ENCODE peak calls at places on chromosomes 1 and 21, in ten cellular contexts. V is heart right ventricle; L is heart left ventricle; O is CD8-positive, alpha-beta T cell; R is suprapubic skin; C is cardiac muscle cell; Q is prostate gland; U is RWPE2; A is GM06990; W is right lobe of liver. K is an unnamed sample.

GRCh38 chr1:3799976-3800685 is 3.8 kb upstream of the LRRC47 start:
- DNase-seq in V (no peak), L (no peak), O (no peak), R (no peak), C (no peak), Q (no peak), U (no peak), A (no peak), W (no peak), K (peak; percentile 33)

GRCh38 chr1:84653130-84653680 is 37.1 kb downstream of the SSX2IP start:
- DNase-seq in V (no peak), L (no peak), O (no peak), R (no peak), C (no peak), Q (no peak), U (no peak), A (no peak), W (no peak), K (no peak)

GRCh38 chr1:29431138-29431537 is 194.8 kb downstream of the PTPRU start:
- DNase-seq in V (no peak), L (no peak), O (no peak), R (no peak), C (no peak), Q (no peak), U (peak; percentile 2), A (no peak), W (peak; percentile 2), K (no peak)

GRCh38 chr1:107274227-107274626 is 133.4 kb downstream of the NTNG1 start:
- DNase-seq in V (no peak), L (no peak), O (no peak), R (no peak), C (no peak), Q (no peak), U (no peak), A (no peak), W (no peak), K (no peak)

GRCh38 chr1:112704908-112705627 is 1.9 kb downstream of the RHOC start:
- DNase-seq in V (peak; percentile 96), L (peak; percentile 96), O (no peak), R (peak; percentile 91), C (peak; percentile 95), Q (peak; percentile 95), U (peak; percentile 97), A (peak; percentile 75), W (peak; percentile 74), K (peak; percentile 90)

GRCh38 chr21:23131177-23131576 is 2133.0 kb downstream of the NCAM2 start:
- DNase-seq in V (no peak), L (no peak), O (no peak), R (no peak), C (peak; percentile 9), Q (no peak), U (no peak), A (no peak), W (no peak), K (no peak)

GRCh38 chr1:164559342-164560070 is 522 bp downstream of the PBX1 start:
- DNase-seq in V (peak; percentile 31), L (peak; percentile 58), O (no peak), R (peak; percentile 64), C (peak; percentile 59), Q (no peak), U (no peak), A (no peak), W (peak; percentile 46), K (peak; percentile 39)

GRCh38 chr1:228459091-228459993 is 27.8 kb upstream of the RNF187 start:
- DNase-seq in V (peak; percentile 34), L (peak; percentile 43), O (peak; percentile 42), R (peak; percentile 83), C (peak; percentile 79), Q (no peak), U (no peak), A (peak; percentile 84), W (no peak), K (peak; percentile 70)

GRCh38 chr21:16309250-16309971 is 579.6 kb downstream of the USP25 start:
- DNase-seq in V (no peak), L (no peak), O (no peak), R (no peak), C (no peak), Q (no peak), U (no peak), A (no peak), W (no peak), K (no peak)

GRCh38 chr1:244454412-244454811 is 2.7 kb upstream of the ADSS2 start:
- DNase-seq in V (no peak), L (no peak), O (no peak), R (no peak), C (no peak), Q (peak; percentile 37), U (no peak), A (no peak), W (no peak), K (no peak)

GRCh38 chr1:109927908-109928307 is 17.3 kb downstream of the CSF1 start:
- DNase-seq in V (peak; percentile 89), L (peak; percentile 86), O (no peak), R (peak; percentile 85), C (no peak), Q (peak; percentile 56), U (no peak), A (no peak), W (peak; percentile 84), K (peak; percentile 64)

GRCh38 chr1:27544818-27545612 is 55.0 kb upstream of the WASF2 start:
- DNase-seq in V (peak; percentile 77), L (peak; percentile 77), O (no peak), R (no peak), C (no peak), Q (peak; percentile 68), U (no peak), A (no peak), W (no peak), K (no peak)

GRCh38 chr1:226531360-226532093 is 17.0 kb upstream of the STUM start:
- DNase-seq in V (no peak), L (no peak), O (no peak), R (no peak), C (no peak), Q (no peak), U (no peak), A (no peak), W (no peak), K (no peak)

GRCh38 chr1:226532553-226532952 is 16.0 kb upstream of the STUM start:
- DNase-seq in V (no peak), L (no peak), O (no peak), R (no peak), C (peak; percentile 69), Q (no peak), U (no peak), A (no peak), W (no peak), K (no peak)

GRCh38 chr1:226534645-226535044 is 13.9 kb upstream of the STUM start:
- DNase-seq in V (no peak), L (no peak), O (no peak), R (no peak), C (no peak), Q (no peak), U (no peak), A (no peak), W (no peak), K (no peak)

GRCh38 chr1:226534098-226534497 is 14.5 kb upstream of the STUM start:
- DNase-seq in V (no peak), L (no peak), O (no peak), R (no peak), C (no peak), Q (no peak), U (no peak), A (no peak), W (no peak), K (no peak)

DNA sequence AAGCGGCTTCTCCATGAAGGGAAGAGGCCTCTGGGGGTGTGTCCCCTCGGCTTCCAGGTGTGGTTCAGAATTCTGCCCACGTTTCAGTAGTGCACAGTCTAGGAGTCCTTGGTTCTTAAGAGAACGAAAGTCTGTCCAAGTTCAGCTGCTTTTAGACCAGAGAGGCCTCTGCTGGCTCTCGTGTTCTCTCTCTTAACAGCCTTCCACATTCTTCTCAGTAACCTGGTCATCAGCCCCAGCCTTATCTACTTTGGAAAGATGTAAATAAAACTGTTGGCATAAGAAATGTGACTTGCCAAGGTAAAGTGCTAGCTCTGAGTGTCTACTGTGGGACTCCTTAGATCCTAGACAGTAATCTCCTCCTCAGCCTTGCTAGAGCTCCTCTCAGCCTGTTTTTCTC is 15.3 kb upstream of the STUM start:
- DNase-seq in V (no peak), L (no peak), O (no peak), R (no peak), C (no peak), Q (no peak), U (no peak), A (no peak), W (no peak), K (no peak)
- TF ChIP-seq CTCF in V (no peak), L (no peak), O (no peak), R (no peak), C (no peak), Q (no peak), U (no peak), A (no peak), W (no peak), K (no peak)

GRCh38 chr21:43024737-43025136 is 50.4 kb downstream of the PKNOX1 start:
- DNase-seq in V (no peak), L (no peak), O (no peak), R (no peak), C (no peak), Q (no peak), U (no peak), A (no peak), W (no peak), K (no peak)
- H3K36me3 ChIP-seq in V (no peaks in the 10 kb centered on the region), L (peaks cover 5% of the 10 kb centered on the region), O (peaks cover 25% of the 10 kb centered on the region), R (peaks cover 81% of the 10 kb centered on the region), C (peaks cover 2% of the 10 kb centered on the region), Q (no peaks in the 10 kb centered on the region), U (peaks cover 47% of the 10 kb centered on the region), A (peaks cover 4% of the 10 kb centered on the region), W (peaks cover 50% of the 10 kb centered on the region), K (no peaks in the 10 kb centered on the region)

DNA sequence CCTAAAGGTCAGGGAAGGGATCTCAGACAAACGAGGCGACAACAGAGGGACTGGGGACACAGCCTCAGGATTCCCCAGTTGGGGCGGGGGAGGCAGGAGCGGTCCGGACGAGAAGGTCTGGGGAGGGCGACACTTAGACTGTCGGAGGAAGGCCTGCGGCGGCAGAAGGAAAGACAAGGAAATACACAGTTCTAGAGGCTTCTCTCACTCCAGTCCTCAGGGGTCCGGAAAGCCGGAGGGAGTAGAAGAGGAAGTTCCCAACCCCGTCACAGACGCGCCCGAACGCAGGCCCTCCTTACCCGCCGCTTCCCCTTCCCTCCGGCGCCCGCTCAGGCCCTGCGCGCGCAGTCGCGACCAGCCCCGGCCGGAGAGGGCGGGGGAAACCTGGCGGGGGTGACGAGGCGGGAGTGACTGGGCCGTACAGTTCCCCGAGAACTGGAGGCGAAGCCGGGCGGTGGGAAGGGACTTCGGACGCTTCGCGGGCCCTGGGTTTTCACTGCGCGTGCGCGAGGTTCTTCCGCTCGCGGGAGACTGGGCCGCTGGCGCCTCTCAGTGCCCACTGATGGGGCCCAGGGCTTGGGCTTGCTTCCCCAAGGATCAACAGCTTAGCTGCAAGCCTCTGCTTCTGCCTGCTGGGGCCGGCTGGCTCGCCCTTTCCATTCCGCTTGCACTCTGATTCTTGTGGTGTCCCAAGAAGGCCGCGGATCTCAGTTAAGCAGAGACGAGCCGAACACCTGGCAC is at the start of gene IPP:
- DNase-seq in V (peak; percentile 97), L (peak; percentile 97), O (peak; percentile 90), R (peak; percentile 97), C (peak; percentile 99), Q (peak; percentile 96), U (peak; percentile 96), A (peak; percentile 98), W (peak; percentile 99), K (peak; percentile 98)
- TF ChIP-seq CTCF in V (no peak), L (no peak), O (no peak), R (no peak), C (peak; percentile 31), Q (peak; percentile 47), U (peak; percentile 38), A (peak; percentile 57), W (peak; percentile 25), K (no peak)

GRCh38 chr1:56511323-56511722 is 68.0 kb downstream of the PLPP3 start:
- DNase-seq in V (no peak), L (no peak), O (no peak), R (no peak), C (no peak), Q (no peak), U (no peak), A (no peak), W (no peak), K (no peak)
- H3K36me3 ChIP-seq in V (no peaks in the 10 kb centered on the region), L (peaks cover 34% of the 10 kb centered on the region), O (no peaks in the 10 kb centered on the region), R (peaks cover 32% of the 10 kb centered on the region), C (peaks cover 13% of the 10 kb centered on the region), Q (no peaks in the 10 kb centered on the region), U (no peaks in the 10 kb centered on the region), A (no peaks in the 10 kb centered on the region), W (peaks cover 25% of the 10 kb centered on the region), K (no peaks in the 10 kb centered on the region)